ENCODE peak calls at places on chromosomes 3 and 15, in nine cellular contexts. One of them, this sample, is unnamed.
A peak's percentile ranks its signal among the peaks of the same experiment; 100 is the strongest.

GRCh38 chr15:32717290-32718081 is at the start of gene GREM1:
- DNase-seq in HepG2: no peak
- DNase-seq in brain microvascular endothelial cell: peak; percentile 48
- DNase-seq in nephron progenitor cell: peak; percentile 77
- DNase-seq in AG09309: no peak
- DNase-seq in transverse colon: peak; percentile 17
- DNase-seq in fibroblast of pulmonary artery: no peak
- DNase-seq in bronchial epithelial cell: no peak
- DNase-seq in pancreas: peak; percentile 58
- DNase-seq in this sample: no peak

GRCh38 chr3:178672263-178672662 is 136.0 kb downstream of the KCNMB2 start:
- DNase-seq in HepG2: no peak
- DNase-seq in brain microvascular endothelial cell: peak; percentile 32
- DNase-seq in nephron progenitor cell: no peak
- DNase-seq in AG09309: peak; percentile 4
- DNase-seq in transverse colon: no peak
- DNase-seq in fibroblast of pulmonary artery: no peak
- DNase-seq in bronchial epithelial cell: peak; percentile 48
- DNase-seq in pancreas: no peak
- DNase-seq in this sample: no peak

GRCh38 chr3:100802126-100802525 is 92.8 kb downstream of the TFG start:
- DNase-seq in HepG2: no peak
- DNase-seq in brain microvascular endothelial cell: peak; percentile 21
- DNase-seq in nephron progenitor cell: no peak
- DNase-seq in AG09309: no peak
- DNase-seq in transverse colon: no peak
- DNase-seq in fibroblast of pulmonary artery: no peak
- DNase-seq in bronchial epithelial cell: peak; percentile 37
- DNase-seq in pancreas: no peak
- DNase-seq in this sample: no peak

GRCh38 chr3:88149146-88149515 is 628 bp upstream of the C3orf38 start:
- DNase-seq in HepG2: no peak
- DNase-seq in brain microvascular endothelial cell: no peak
- DNase-seq in nephron progenitor cell: peak; percentile 35
- DNase-seq in AG09309: no peak
- DNase-seq in transverse colon: no peak
- DNase-seq in fibroblast of pulmonary artery: no peak
- DNase-seq in bronchial epithelial cell: peak; percentile 44
- DNase-seq in pancreas: no peak
- DNase-seq in this sample: peak; percentile 61

GRCh38 chr3:29525254-29525881 is 244.5 kb downstream of the RBMS3 start:
- DNase-seq in HepG2: peak; percentile 0
- DNase-seq in brain microvascular endothelial cell: peak; percentile 57
- DNase-seq in nephron progenitor cell: no peak
- DNase-seq in AG09309: peak; percentile 62
- DNase-seq in transverse colon: peak; percentile 16
- DNase-seq in fibroblast of pulmonary artery: peak; percentile 95
- DNase-seq in bronchial epithelial cell: no peak
- DNase-seq in pancreas: no peak
- DNase-seq in this sample: no peak

GRCh38 chr15:62895905-62896316 is 146.6 kb upstream of the TPM1 start:
- DNase-seq in HepG2: peak; percentile 62
- DNase-seq in brain microvascular endothelial cell: peak; percentile 59
- DNase-seq in nephron progenitor cell: no peak
- DNase-seq in AG09309: no peak
- DNase-seq in transverse colon: no peak
- DNase-seq in fibroblast of pulmonary artery: peak; percentile 86
- DNase-seq in bronchial epithelial cell: peak; percentile 89
- DNase-seq in pancreas: no peak
- DNase-seq in this sample: no peak

GRCh38 chr3:112560330-112560729 is 1.4 kb downstream of the ATG3 start:
- DNase-seq in HepG2: no peak
- DNase-seq in brain microvascular endothelial cell: no peak
- DNase-seq in nephron progenitor cell: no peak
- DNase-seq in AG09309: no peak
- DNase-seq in transverse colon: no peak
- DNase-seq in fibroblast of pulmonary artery: peak; percentile 18
- DNase-seq in bronchial epithelial cell: no peak
- DNase-seq in pancreas: no peak
- DNase-seq in this sample: no peak

GRCh38 chr3:55585856-55586255 is 98.8 kb upstream of the WNT5A start:
- DNase-seq in HepG2: no peak
- DNase-seq in brain microvascular endothelial cell: no peak
- DNase-seq in nephron progenitor cell: no peak
- DNase-seq in AG09309: no peak
- DNase-seq in transverse colon: no peak
- DNase-seq in fibroblast of pulmonary artery: no peak
- DNase-seq in bronchial epithelial cell: no peak
- DNase-seq in pancreas: no peak
- DNase-seq in this sample: no peak

GRCh38 chr15:67019069-67019468 is 46.3 kb upstream of the SMAD3 start:
- DNase-seq in HepG2: no peak
- DNase-seq in brain microvascular endothelial cell: no peak
- DNase-seq in nephron progenitor cell: no peak
- DNase-seq in AG09309: no peak
- DNase-seq in transverse colon: no peak
- DNase-seq in fibroblast of pulmonary artery: no peak
- DNase-seq in bronchial epithelial cell: no peak
- DNase-seq in pancreas: no peak
- DNase-seq in this sample: no peak

GRCh38 chr3:151256761-151257160 is 21.6 kb downstream of the P2RY14 start:
- DNase-seq in HepG2: no peak
- DNase-seq in brain microvascular endothelial cell: no peak
- DNase-seq in nephron progenitor cell: no peak
- DNase-seq in AG09309: no peak
- DNase-seq in transverse colon: no peak
- DNase-seq in fibroblast of pulmonary artery: no peak
- DNase-seq in bronchial epithelial cell: no peak
- DNase-seq in pancreas: no peak
- DNase-seq in this sample: no peak

DNA sequence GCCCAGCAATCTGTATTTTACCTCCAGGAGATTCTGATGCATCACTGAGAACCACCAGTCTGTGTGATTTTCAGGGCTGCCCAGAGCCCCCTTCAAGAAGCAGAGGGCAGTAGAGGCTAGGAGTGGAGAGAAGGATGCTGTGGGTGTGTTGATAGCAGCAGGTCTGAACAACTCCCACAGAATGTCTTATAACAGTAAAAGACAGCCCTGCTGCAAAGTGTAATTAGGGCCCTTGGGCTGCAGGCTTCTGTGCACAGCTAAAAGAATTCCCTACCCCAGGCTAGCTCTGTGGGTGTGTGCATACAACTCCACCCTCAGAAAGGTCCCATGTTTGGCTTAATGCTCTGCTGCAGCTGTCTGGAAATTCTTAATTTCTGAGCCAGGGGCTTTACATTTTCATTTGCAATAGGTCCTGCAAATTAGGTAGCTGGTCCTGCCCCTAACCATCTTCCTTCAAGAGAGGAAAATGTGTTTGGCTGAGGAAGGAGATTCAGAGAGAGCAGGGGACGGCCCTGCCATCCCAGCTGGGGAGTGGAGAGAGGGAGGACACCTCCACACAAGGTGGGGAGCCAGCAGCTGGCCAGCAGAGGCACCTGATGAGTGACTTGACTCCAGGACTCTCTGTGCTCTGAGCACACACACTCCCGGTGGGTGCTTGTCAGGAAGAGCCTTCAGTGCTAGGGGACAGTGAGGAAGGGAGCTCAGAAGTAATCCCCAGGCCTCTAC is 43.3 kb upstream of the RAB6B start:
- DNase-seq in HepG2: no peak
- DNase-seq in brain microvascular endothelial cell: no peak
- DNase-seq in nephron progenitor cell: no peak
- DNase-seq in AG09309: no peak
- DNase-seq in transverse colon: no peak
- DNase-seq in fibroblast of pulmonary artery: peak; percentile 56
- DNase-seq in bronchial epithelial cell: peak; percentile 19
- DNase-seq in pancreas: peak; percentile 28
- DNase-seq in this sample: no peak
- TF ChIP-seq CTCF in HepG2: no peak
- TF ChIP-seq CTCF in brain microvascular endothelial cell: peak; percentile 58
- TF ChIP-seq CTCF in nephron progenitor cell: no peak
- TF ChIP-seq CTCF in AG09309: no peak
- TF ChIP-seq CTCF in transverse colon: no peak
- TF ChIP-seq CTCF in fibroblast of pulmonary artery: peak; percentile 42
- TF ChIP-seq CTCF in bronchial epithelial cell: peak; percentile 7
- TF ChIP-seq CTCF in pancreas: no peak
- TF ChIP-seq CTCF in this sample: no peak

DNA sequence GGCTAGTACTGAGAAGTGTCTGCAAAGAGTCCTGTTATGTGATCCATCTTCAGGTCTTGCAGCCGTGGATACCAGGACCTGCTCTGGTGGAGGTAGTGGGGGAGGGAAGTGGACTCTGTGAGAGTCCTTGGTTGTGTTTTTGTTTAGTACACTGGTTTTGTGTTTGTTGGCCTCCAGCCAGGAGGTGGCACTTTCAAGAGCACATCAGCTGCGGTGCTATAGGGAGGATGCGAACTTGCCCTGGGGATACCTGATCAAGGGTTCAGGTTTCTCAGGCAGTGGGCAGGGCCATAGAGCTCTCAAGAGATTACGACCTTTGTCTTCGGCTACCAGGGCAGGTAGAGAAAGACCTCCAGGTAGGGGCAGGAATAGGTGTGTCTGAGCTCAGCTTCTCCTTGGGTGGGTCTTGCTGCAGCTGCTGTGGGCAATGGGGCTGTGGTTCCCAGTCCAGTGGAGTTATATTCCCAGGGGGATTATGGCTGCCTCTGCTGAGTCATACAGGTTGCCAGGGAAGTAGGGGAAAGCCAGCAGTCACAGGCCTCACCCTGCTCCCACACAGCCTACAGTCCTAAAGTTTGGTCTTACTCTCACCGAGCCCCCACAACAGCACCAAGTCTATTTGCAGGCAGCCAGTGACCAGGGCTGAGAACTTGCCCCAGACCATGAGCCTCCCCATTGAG is 132.8 kb upstream of the NPHP3 start:
- DNase-seq in HepG2: no peak
- DNase-seq in brain microvascular endothelial cell: no peak
- DNase-seq in nephron progenitor cell: no peak
- DNase-seq in AG09309: no peak
- DNase-seq in transverse colon: no peak
- DNase-seq in fibroblast of pulmonary artery: no peak
- DNase-seq in bronchial epithelial cell: no peak
- DNase-seq in pancreas: peak; percentile 24
- DNase-seq in this sample: no peak
- TF ChIP-seq CTCF in HepG2: no peak
- TF ChIP-seq CTCF in brain microvascular endothelial cell: no peak
- TF ChIP-seq CTCF in nephron progenitor cell: no peak
- TF ChIP-seq CTCF in AG09309: no peak
- TF ChIP-seq CTCF in transverse colon: no peak
- TF ChIP-seq CTCF in fibroblast of pulmonary artery: no peak
- TF ChIP-seq CTCF in bronchial epithelial cell: no peak
- TF ChIP-seq CTCF in pancreas: no peak
- TF ChIP-seq CTCF in this sample: no peak

GRCh38 chr15:81156324-81156723 is 22.3 kb downstream of the CFAP161 start:
- DNase-seq in HepG2: no peak
- DNase-seq in brain microvascular endothelial cell: no peak
- DNase-seq in nephron progenitor cell: no peak
- DNase-seq in AG09309: no peak
- DNase-seq in transverse colon: no peak
- DNase-seq in fibroblast of pulmonary artery: no peak
- DNase-seq in bronchial epithelial cell: no peak
- DNase-seq in pancreas: no peak
- DNase-seq in this sample: no peak

GRCh38 chr15:81155375-81156218 is 21.5 kb downstream of the CFAP161 start:
- DNase-seq in HepG2: peak; percentile 32
- DNase-seq in brain microvascular endothelial cell: peak; percentile 39
- DNase-seq in nephron progenitor cell: peak; percentile 16
- DNase-seq in AG09309: peak; percentile 53
- DNase-seq in transverse colon: peak; percentile 13
- DNase-seq in fibroblast of pulmonary artery: peak; percentile 86
- DNase-seq in bronchial epithelial cell: peak; percentile 75
- DNase-seq in pancreas: no peak
- DNase-seq in this sample: peak; percentile 22

GRCh38 chr15:81151389-81151788 is 17.3 kb downstream of the CFAP161 start:
- DNase-seq in HepG2: no peak
- DNase-seq in brain microvascular endothelial cell: no peak
- DNase-seq in nephron progenitor cell: no peak
- DNase-seq in AG09309: no peak
- DNase-seq in transverse colon: no peak
- DNase-seq in fibroblast of pulmonary artery: no peak
- DNase-seq in bronchial epithelial cell: no peak
- DNase-seq in pancreas: no peak
- DNase-seq in this sample: no peak

GRCh38 chr15:81152799-81153198 is 18.7 kb downstream of the CFAP161 start:
- DNase-seq in HepG2: no peak
- DNase-seq in brain microvascular endothelial cell: no peak
- DNase-seq in nephron progenitor cell: no peak
- DNase-seq in AG09309: no peak
- DNase-seq in transverse colon: no peak
- DNase-seq in fibroblast of pulmonary artery: no peak
- DNase-seq in bronchial epithelial cell: peak; percentile 62
- DNase-seq in pancreas: no peak
- DNase-seq in this sample: no peak

DNA sequence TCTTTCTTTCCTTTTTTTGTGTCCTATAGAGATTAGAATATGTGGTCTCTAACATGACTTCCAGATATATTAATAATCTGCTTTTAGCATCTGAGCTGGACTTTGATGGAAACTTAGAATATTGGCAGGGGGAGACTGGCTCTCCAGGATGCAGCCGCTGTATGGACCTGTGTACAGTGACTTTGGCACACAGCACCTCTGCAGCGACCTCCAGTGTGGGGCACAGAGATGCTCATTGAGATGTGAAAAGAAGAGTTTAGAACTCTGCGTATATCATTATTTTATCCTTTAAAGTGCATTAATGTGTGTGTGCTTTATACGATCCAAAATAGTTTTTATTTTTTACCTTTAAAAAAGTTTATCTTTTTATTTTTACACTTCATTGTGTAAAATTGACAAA is 18.3 kb downstream of the CFAP161 start:
- DNase-seq in HepG2: no peak
- DNase-seq in brain microvascular endothelial cell: no peak
- DNase-seq in nephron progenitor cell: no peak
- DNase-seq in AG09309: no peak
- DNase-seq in transverse colon: no peak
- DNase-seq in fibroblast of pulmonary artery: no peak
- DNase-seq in bronchial epithelial cell: no peak
- DNase-seq in pancreas: no peak
- DNase-seq in this sample: no peak
- TF ChIP-seq CTCF in HepG2: peak; percentile 9
- TF ChIP-seq CTCF in brain microvascular endothelial cell: no peak
- TF ChIP-seq CTCF in nephron progenitor cell: no peak
- TF ChIP-seq CTCF in AG09309: no peak
- TF ChIP-seq CTCF in transverse colon: no peak
- TF ChIP-seq CTCF in fibroblast of pulmonary artery: no peak
- TF ChIP-seq CTCF in bronchial epithelial cell: no peak
- TF ChIP-seq CTCF in pancreas: no peak
- TF ChIP-seq CTCF in this sample: no peak

GRCh38 chr15:51912528-51912927 is 59.0 kb downstream of the LEO1 start:
- DNase-seq in HepG2: peak; percentile 83
- DNase-seq in brain microvascular endothelial cell: no peak
- DNase-seq in nephron progenitor cell: no peak
- DNase-seq in AG09309: no peak
- DNase-seq in transverse colon: no peak
- DNase-seq in fibroblast of pulmonary artery: no peak
- DNase-seq in bronchial epithelial cell: no peak
- DNase-seq in pancreas: no peak
- DNase-seq in this sample: no peak

DNA sequence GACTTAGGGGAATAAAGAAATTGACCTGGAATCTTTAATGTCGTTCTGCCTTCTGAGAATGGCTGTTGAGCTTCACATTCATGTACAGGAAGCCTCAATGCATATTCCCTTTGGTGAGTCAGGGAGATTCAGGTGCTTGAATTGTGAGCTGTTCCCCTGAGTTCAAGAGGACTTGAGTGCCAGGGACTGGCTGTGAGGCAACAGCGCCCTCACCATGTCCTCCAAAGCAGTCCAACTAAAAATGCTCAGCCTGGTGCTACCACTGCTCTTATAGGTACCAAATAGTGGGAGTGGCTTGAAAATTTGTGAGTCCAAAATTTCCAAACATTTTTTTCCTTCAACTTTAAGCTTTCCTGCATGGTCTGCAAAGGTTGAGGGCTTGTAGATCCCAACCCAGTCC is 54.1 kb downstream of the LEO1 start:
- DNase-seq in HepG2: peak; percentile 50
- DNase-seq in brain microvascular endothelial cell: no peak
- DNase-seq in nephron progenitor cell: peak; percentile 11
- DNase-seq in AG09309: no peak
- DNase-seq in transverse colon: no peak
- DNase-seq in fibroblast of pulmonary artery: peak; percentile 46
- DNase-seq in bronchial epithelial cell: peak; percentile 66
- DNase-seq in pancreas: no peak
- DNase-seq in this sample: peak; percentile 28
- TF ChIP-seq CTCF in HepG2: peak; percentile 80
- TF ChIP-seq CTCF in brain microvascular endothelial cell: peak; percentile 59
- TF ChIP-seq CTCF in nephron progenitor cell: peak; percentile 22
- TF ChIP-seq CTCF in AG09309: peak; percentile 43
- TF ChIP-seq CTCF in transverse colon: no peak
- TF ChIP-seq CTCF in fibroblast of pulmonary artery: peak; percentile 46
- TF ChIP-seq CTCF in bronchial epithelial cell: peak; percentile 67
- TF ChIP-seq CTCF in pancreas: no peak
- TF ChIP-seq CTCF in this sample: peak; percentile 18